ENCODE peak calls at places on chromosome 16, in eight cellular contexts. K is endodermal cell, M is transverse colon, R is BE2C, H is keratinocyte, S is uterus, P is GM23338, N is adipocyte. X is an unnamed sample. For H3K27me3, the result is how much of the 10 kb centered on the place peaks cover.

GRCh38 chr16:70160388-70160787 is 13.2 kb upstream of the CLEC18C start:
- DNase-seq in K (no peak), P (no peak), M (no peak), H (no peak), N (no peak), S (no peak), R (no peak), X (no peak)

GRCh38 chr16:66220766-66221165 is 145.7 kb upstream of the CDH5 start:
- DNase-seq in R (no peak), S (no peak), M (no peak), P (no peak), H (no peak), K (peak), N (no peak), X (no peak)

GRCh38 chr16:49473773-49474172 is 100.2 kb downstream of the C16orf78 start:
- DNase-seq in N (no peak), K (no peak), S (peak), R (no peak), M (peak), P (no peak), H (no peak), X (no peak)

GRCh38 chr16:80084614-80085013 is 456.2 kb upstream of the DYNLRB2 start:
- DNase-seq in R (no peak), S (peak), K (peak), H (peak), P (peak), N (peak), M (peak), X (peak)

GRCh38 chr16:75555213-75555706 is 792 bp downstream of the TMEM231 start:
- DNase-seq in P (peak), H (no peak), R (peak), N (peak), K (peak), M (peak), S (peak), X (no peak)

GRCh38 chr16:89565506-89566372 is 5.3 kb downstream of the RPL13 start:
- DNase-seq in H (no peak), N (peak), P (peak), M (peak), R (peak), S (no peak), K (peak), X (peak)

GRCh38 chr16:17101646-17102045 is 369.1 kb downstream of the XYLT1 start:
- DNase-seq in N (no peak), K (peak), S (no peak), R (peak), H (peak), P (peak), M (no peak), X (no peak)

GRCh38 chr16:56862776-56863175 is 2.2 kb upstream of the SLC12A3 start:
- DNase-seq in M (peak), K (no peak), P (no peak), S (no peak), H (no peak), N (no peak), R (no peak), X (no peak)

GRCh38 chr16:4859900-4860255 is 12.6 kb downstream of the UBN1 start:
- DNase-seq in N (no peak), R (no peak), S (no peak), P (no peak), H (no peak), K (no peak), M (no peak), X (no peak)

GRCh38 chr16:68704232-68704867 is 32.7 kb upstream of the CDH1 start:
- DNase-seq in H (peak), P (peak), S (peak), N (peak), K (peak), R (peak), M (peak), X (peak)

GRCh38 chr16:27318399-27319256 is 4.9 kb downstream of the IL4R start:
- DNase-seq in R (no peak), K (peak), N (no peak), P (no peak), H (peak), M (peak), S (peak), X (peak)

GRCh38 chr16:2043980-2044451 is 3.6 kb downstream of the NTHL1 start:
- DNase-seq in S (no peak), P (no peak), H (no peak), R (no peak), K (no peak), N (no peak), M (peak), X (no peak)

GRCh38 chr16:66844342-66845079 is at the start of gene CA7:
- DNase-seq in K (peak), R (no peak), H (no peak), M (no peak), N (peak), P (peak), S (no peak), X (no peak)

GRCh38 chr16:49457196-49457595 is 83.6 kb downstream of the C16orf78 start:
- DNase-seq in S (no peak), H (no peak), K (peak), M (no peak), N (no peak), R (no peak), P (no peak), X (no peak)

GRCh38 chr16:52976539-52977167 is 76.0 kb downstream of the CHD9NB start:
- DNase-seq in M (no peak), R (no peak), H (no peak), P (peak), N (peak), K (peak), S (no peak), X (no peak)

GRCh38 chr16:49952386-49952785 is 72.6 kb upstream of the CNEP1R1 start:
- DNase-seq in H (no peak), P (no peak), R (no peak), M (no peak), K (peak), S (no peak), N (no peak), X (no peak)

GRCh38 chr16:56307534-56307873 is 116.2 kb downstream of the GNAO1 start:
- DNase-seq in H (no peak), S (no peak), K (no peak), R (no peak), P (no peak), N (no peak), M (no peak), X (no peak)

GRCh38 chr16:48503779-48504178 is 106.2 kb downstream of the N4BP1 start:
- DNase-seq in H (no peak), M (peak), N (peak), S (peak), R (peak), P (no peak), K (no peak), X (no peak)

GRCh38 chr16:7101054-7101453 is 231.6 kb upstream of the RBFOX1 start:
- DNase-seq in H (no peak), K (no peak), N (no peak), M (no peak), S (no peak), P (no peak), R (no peak), X (no peak)

GRCh38 chr16:73050115-73051099 is 2.5 kb upstream of the ZFHX3 start:
- DNase-seq in S (no peak), K (no peak), N (no peak), M (no peak), R (no peak), P (no peak), H (no peak), X (no peak)

GRCh38 chr16:47492428-47493357 is 31.6 kb downstream of the PHKB start:
- DNase-seq in S (peak), R (peak), M (peak), K (no peak), N (peak), H (no peak), P (peak), X (peak)

GRCh38 chr16:28821874-28822519 is 802 bp upstream of the ATXN2L start:
- DNase-seq in H (no peak), P (no peak), N (peak), K (peak), R (no peak), M (no peak), S (no peak), X (no peak)

GRCh38 chr16:50685456-50686058 is 4.4 kb upstream of the SNX20 start:
- DNase-seq in R (no peak), M (no peak), N (no peak), P (no peak), H (no peak), K (no peak), S (no peak), X (no peak)

GRCh38 chr16:51343411-51343810 is 192.3 kb upstream of the SALL1 start:
- DNase-seq in P (no peak), K (no peak), R (no peak), H (no peak), N (peak), S (no peak), M (no peak), X (no peak)

GRCh38 chr16:11232852-11233726 is 22.9 kb downstream of the SOCS1 start:
- DNase-seq in M (peak), S (no peak), K (peak), N (no peak), R (no peak), H (no peak), P (peak), X (peak)

GRCh38 chr16:28837672-28838557 is 8.2 kb downstream of the TUFM start:
- DNase-seq in S (no peak), N (no peak), H (no peak), K (no peak), R (no peak), M (no peak), P (no peak), X (no peak)

GRCh38 chr16:75477680-75478473 is 13.4 kb upstream of the TMEM170A start:
- DNase-seq in M (no peak), R (no peak), P (no peak), N (no peak), K (no peak), H (no peak), S (no peak), X (no peak)

GRCh38 chr16:84593825-84594724 is 23.8 kb downstream of the COTL1 start:
- DNase-seq in P (peak), S (no peak), M (peak), R (no peak), H (no peak), K (no peak), N (no peak), X (peak)

GRCh38 chr16:11052080-11052808 is 107.9 kb downstream of the CLEC16A start:
- DNase-seq in M (peak), R (no peak), N (no peak), H (no peak), S (no peak), K (no peak), P (no peak), X (peak)

GRCh38 chr16:53515811-53516210 is 12.8 kb upstream of the AKTIP start:
- DNase-seq in R (no peak), P (no peak), M (no peak), K (no peak), H (no peak), S (no peak), N (no peak), X (no peak)

GRCh38 chr16:58634265-58634802 is 4.7 kb upstream of the CNOT1 start:
- DNase-seq in M (no peak), N (no peak), P (no peak), K (peak), H (no peak), S (no peak), R (no peak), X (no peak)

GRCh38 chr16:13919683-13920509 is at the start of gene ERCC4:
- DNase-seq in P (peak), K (peak), H (peak), R (peak), N (peak), S (peak), M (peak), X (peak)

DNA sequence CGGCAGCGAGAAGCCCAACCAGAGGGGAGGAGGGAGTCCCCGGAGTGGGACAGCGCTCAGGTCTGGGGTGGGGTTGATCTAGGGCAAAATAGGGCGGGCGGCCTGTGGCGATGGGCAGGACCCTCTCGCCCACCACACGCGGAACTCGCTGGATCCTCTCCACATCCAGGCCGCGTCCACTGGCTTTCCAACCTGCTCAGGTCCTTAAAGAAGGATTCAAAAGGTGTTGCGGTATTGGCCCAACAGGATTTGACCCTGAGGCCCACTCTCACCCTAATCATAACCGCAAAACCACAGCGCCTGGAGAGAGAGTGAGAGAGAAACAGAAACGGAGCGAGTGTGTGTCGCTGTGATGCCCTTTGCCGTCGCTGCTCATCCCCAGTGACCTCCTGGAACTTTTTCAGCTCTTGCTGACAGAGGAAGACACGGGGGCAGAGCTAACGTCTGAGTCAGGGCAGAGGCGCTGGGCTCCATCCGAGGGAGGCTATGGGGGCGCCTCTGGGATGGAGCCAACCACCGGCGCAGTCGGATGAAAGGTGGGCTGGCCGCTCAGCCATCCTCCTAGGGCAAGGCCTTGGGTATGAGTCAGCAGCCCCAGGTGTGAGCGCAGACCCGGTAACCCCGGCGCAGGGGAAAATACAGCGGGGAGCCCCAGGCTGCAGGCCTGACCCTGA is 16.7 kb upstream of the OR1F1 start:
- DNase-seq in K (no peak), M (no peak), P (no peak), S (no peak), H (no peak), N (no peak), R (peak), X (no peak)
- H3K4me3 ChIP-seq in K (peak), M (peak), P (peak), S (no peak), H (peak), N (no peak), R (peak), X (peak)

GRCh38 chr16:86074651-86075487 is 175.9 kb downstream of the IRF8 start:
- DNase-seq in K (peak), S (no peak), R (no peak), P (peak), H (no peak), M (peak), N (no peak), X (no peak)
- H3K27me3 ChIP-seq in K (under half), S (under half), R (under half), P (under half), H (under half), M (under half), N (half or more), X (under half)

GRCh38 chr16:578870-579405 is 9.2 kb downstream of the PIGQ start:
- DNase-seq in N (peak), S (no peak), R (peak), M (peak), H (no peak), K (peak), P (peak), X (peak)
- H3K4me3 ChIP-seq in N (no peak), S (no peak), R (no peak), M (peak), H (no peak), K (no peak), P (peak), X (peak)

GRCh38 chr16:23014592-23014991 is 134.7 kb downstream of the USP31 start:
- DNase-seq in P (no peak), K (no peak), H (no peak), M (no peak), R (no peak), S (no peak), N (no peak), X (no peak)
- H3K27me3 ChIP-seq in P (under half), K (under half), H (under half), M (under half), R (under half), S (under half), N (under half), X (under half)

GRCh38 chr16:425740-426114 is 278 bp downstream of the RAB11FIP3 start:
- DNase-seq in R (no peak), N (no peak), K (no peak), H (no peak), P (peak), S (no peak), M (no peak), X (no peak)
- H3K4me3 ChIP-seq in R (peak), N (peak), K (no peak), H (peak), P (peak), S (peak), M (peak), X (peak)

DNA sequence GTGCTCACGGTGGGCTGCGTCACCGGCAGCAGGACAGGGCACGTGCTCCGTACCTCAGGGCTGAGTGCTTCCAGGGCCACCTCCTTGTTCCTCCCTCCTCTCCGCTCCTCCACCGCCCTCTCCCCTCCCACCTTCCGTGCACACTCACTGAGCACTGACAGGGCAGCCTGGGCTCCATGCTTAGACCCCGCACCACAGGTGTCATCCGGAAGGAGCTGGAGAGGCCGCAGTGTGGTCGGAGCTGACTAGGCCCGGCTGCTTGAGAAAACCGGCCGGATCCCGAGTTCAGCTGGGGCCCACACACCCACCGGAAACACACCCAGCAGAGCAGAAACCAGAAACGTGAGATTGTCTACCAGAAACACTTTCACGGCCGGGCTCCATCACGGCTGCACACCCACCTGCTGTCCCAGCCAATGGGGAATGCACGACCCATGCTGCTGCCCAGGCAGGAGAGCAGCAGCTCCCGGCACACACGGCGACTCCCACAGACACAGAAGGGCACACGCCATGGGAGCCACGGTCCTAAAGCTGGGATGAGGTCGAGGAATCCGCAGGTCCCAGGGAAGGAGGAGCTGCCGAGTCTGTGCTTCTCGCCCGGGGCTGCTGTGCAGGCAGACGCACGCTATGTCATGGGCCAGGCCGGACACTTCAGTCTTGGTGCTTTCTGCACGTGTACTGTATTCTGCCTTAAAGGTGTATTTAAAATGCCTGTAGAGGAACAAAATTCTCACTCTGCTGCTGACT is 55.0 kb upstream of the ZNF469 start:
- DNase-seq in M (no peak), R (no peak), H (no peak), K (no peak), P (no peak), N (no peak), S (no peak), X (no peak)
- H3K27me3 ChIP-seq in M (under half), R (under half), H (under half), K (under half), P (under half), N (under half), S (under half), X (under half)

GRCh38 chr16:23202166-23202565 is 19.6 kb downstream of the SCNN1G start:
- DNase-seq in R (no peak), M (no peak), S (no peak), H (no peak), K (no peak), P (no peak), N (no peak), X (no peak)
- H3K4me3 ChIP-seq in R (no peak), M (no peak), S (no peak), H (no peak), K (no peak), P (no peak), N (no peak), X (no peak)

GRCh38 chr16:87233928-87234327 is 83.3 kb downstream of the C16orf95 start:
- DNase-seq in M (no peak), H (no peak), R (no peak), K (peak), N (peak), P (peak), S (no peak), X (no peak)
- H3K27me3 ChIP-seq in M (under half), H (under half), R (under half), K (under half), N (under half), P (under half), S (under half), X (under half)